ENCODE peak calls at places on chromosomes 12 and 14, in six cellular contexts. B, V, J, Q, M and U are unnamed samples.

GRCh38 chr12:10031771-10032175 is 1.3 kb downstream of the CLEC9A start:
- DNase-seq in B (peak; percentile 87), V (no peak), Q (no peak), M (no peak), J (no peak), U (no peak)

GRCh38 chr14:104650057-104650980 is 39.1 kb upstream of the INF2 start:
- DNase-seq in Q (peak; percentile 59), J (peak; percentile 18), B (peak; percentile 31), M (peak; percentile 51), V (peak; percentile 80), U (no peak)

GRCh38 chr12:87728936-87729593 is 300.1 kb downstream of the C12orf50 start:
- DNase-seq in B (peak; percentile 57), J (no peak), V (no peak), M (no peak), Q (no peak), U (no peak)

GRCh38 chr12:20497707-20498106 is 129.4 kb downstream of the PDE3A start:
- DNase-seq in V (no peak), B (no peak), Q (no peak), J (no peak), M (no peak), U (no peak)

GRCh38 chr12:76266797-76267196 is 81.4 kb downstream of the BBS10 start:
- DNase-seq in B (peak; percentile 90), M (no peak), Q (no peak), V (no peak), J (no peak), U (no peak)

GRCh38 chr14:74804219-74804825 is 41.2 kb downstream of the YLPM1 start:
- DNase-seq in B (peak; percentile 70), V (no peak), J (no peak), Q (no peak), M (no peak), U (no peak)

GRCh38 chr12:93243689-93244513 is 133.8 kb upstream of the NUDT4 start:
- DNase-seq in V (no peak), Q (no peak), J (peak; percentile 60), B (peak; percentile 78), M (no peak), U (no peak)

GRCh38 chr14:103418508-103418818 is 33.2 kb downstream of the MARK3 start:
- DNase-seq in M (no peak), B (peak; percentile 87), J (no peak), V (no peak), Q (no peak), U (no peak)

GRCh38 chr14:105143451-105144230 is 24.9 kb downstream of the JAG2 start:
- DNase-seq in M (no peak), B (no peak), Q (no peak), V (no peak), J (no peak), U (no peak)

GRCh38 chr12:121579981-121580868 is 598 bp downstream of the KDM2B start:
- DNase-seq in V (peak; percentile 73), M (peak; percentile 57), Q (peak; percentile 65), B (peak; percentile 55), J (peak; percentile 77), U (no peak)

GRCh38 chr12:100608776-100609175 is 35.3 kb downstream of the GAS2L3 start:
- DNase-seq in M (no peak), V (no peak), B (no peak), Q (no peak), J (no peak), U (no peak)

GRCh38 chr12:44876554-44877275 is 600 bp upstream of the NELL2 start:
- DNase-seq in B (no peak), Q (peak; percentile 30), M (no peak), V (no peak), J (no peak), U (no peak)